ENCODE peak calls at places on chromosome 15, in five cellular contexts. G, O, P, Z and K are unnamed samples.
A peak's percentile ranks its signal among the peaks of the same experiment; 100 is the strongest.

GRCh38 chr15:95912280-95912625 is 418.2 kb upstream of the NR2F2 start:
- DNase-seq in G (no peak), O (no peak), P (no peak), Z (no peak), K (no peak)

GRCh38 chr15:77181305-77182074 is 110.6 kb upstream of the TSPAN3 start:
- DNase-seq in G (no peak), O (no peak), P (no peak), Z (no peak), K (no peak)

GRCh38 chr15:80072285-80072684 is 12.8 kb downstream of the ZFAND6 start:
- DNase-seq in G (no peak), O (no peak), P (peak; percentile 96), Z (no peak), K (peak; percentile 90)

GRCh38 chr15:40354408-40355171 is 3.4 kb upstream of the DISP2 start:
- DNase-seq in G (peak; percentile 56), O (peak; percentile 71), P (peak; percentile 48), Z (no peak), K (peak; percentile 17)

GRCh38 chr15:34147371-34148140 is 45.7 kb downstream of the PGBD4 start:
- DNase-seq in G (no peak), O (no peak), P (peak; percentile 17), Z (no peak), K (peak; percentile 64)

GRCh38 chr15:50365570-50365969 is 10.6 kb upstream of the GABPB1 start:
- DNase-seq in G (no peak), O (no peak), P (no peak), Z (no peak), K (no peak)

GRCh38 chr15:48928877-48929538 is 34.7 kb downstream of the SHC4 start:
- DNase-seq in G (no peak), O (no peak), P (no peak), Z (no peak), K (peak; percentile 63)

GRCh38 chr15:90209591-90209990 is 8.5 kb downstream of the SEMA4B start:
- DNase-seq in G (no peak), O (no peak), P (no peak), Z (no peak), K (no peak)

GRCh38 chr15:75831806-75832102 is 11.5 kb upstream of the UBE2Q2 start:
- DNase-seq in G (no peak), O (no peak), P (no peak), Z (no peak), K (no peak)

GRCh38 chr15:49815506-49815905 is 194.7 kb downstream of the DTWD1 start:
- DNase-seq in G (no peak), O (no peak), P (peak; percentile 58), Z (no peak), K (no peak)

GRCh38 chr15:52349062-52349700 is 53.6 kb upstream of the MYO5C start:
- DNase-seq in G (no peak), O (no peak), P (peak; percentile 27), Z (peak; percentile 50), K (peak; percentile 44)

DNA sequence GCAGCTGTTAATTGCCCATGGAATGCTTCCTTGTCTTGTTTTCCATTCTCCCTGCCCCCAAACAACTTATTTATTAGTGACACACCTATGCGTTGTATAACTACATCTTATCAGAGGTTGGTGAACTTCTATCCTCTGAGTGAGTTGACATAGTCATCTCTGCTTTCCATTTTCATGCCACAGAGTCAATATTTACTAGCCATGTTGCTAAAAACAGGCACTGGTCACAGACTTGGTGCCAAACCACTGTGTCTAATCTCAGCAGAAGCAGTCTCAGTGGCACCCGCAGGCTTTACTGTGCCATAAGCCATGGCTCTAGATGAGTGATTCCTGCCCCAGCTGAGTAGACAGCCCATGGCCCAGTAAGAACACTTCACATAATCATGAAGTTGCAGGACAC is 26.5 kb downstream of the DAPK2 start:
- DNase-seq in G (no peak), O (no peak), P (no peak), Z (peak; percentile 80), K (no peak)
- H3K4me1 ChIP-seq in G (no peaks in the 10 kb centered on the region), O (no peaks in the 10 kb centered on the region), P (peaks cover 3% of the 10 kb centered on the region), Z (peaks cover 18% of the 10 kb centered on the region), K (peaks cover 8% of the 10 kb centered on the region)

GRCh38 chr15:28981351-28981720 is 95.6 kb downstream of the APBA2 start:
- DNase-seq in G (no peak), O (no peak), P (no peak), Z (no peak), K (peak; percentile 66)

GRCh38 chr15:28981921-28982320 is 96.1 kb downstream of the APBA2 start:
- DNase-seq in G (no peak), O (no peak), P (no peak), Z (no peak), K (no peak)

GRCh38 chr15:28984421-28985375 is 98.9 kb downstream of the APBA2 start:
- DNase-seq in G (peak; percentile 26), O (no peak), P (peak; percentile 89), Z (no peak), K (peak; percentile 64)

GRCh38 chr15:28983432-28984311 is 97.9 kb downstream of the APBA2 start:
- DNase-seq in G (no peak), O (peak; percentile 66), P (no peak), Z (no peak), K (no peak)

DNA sequence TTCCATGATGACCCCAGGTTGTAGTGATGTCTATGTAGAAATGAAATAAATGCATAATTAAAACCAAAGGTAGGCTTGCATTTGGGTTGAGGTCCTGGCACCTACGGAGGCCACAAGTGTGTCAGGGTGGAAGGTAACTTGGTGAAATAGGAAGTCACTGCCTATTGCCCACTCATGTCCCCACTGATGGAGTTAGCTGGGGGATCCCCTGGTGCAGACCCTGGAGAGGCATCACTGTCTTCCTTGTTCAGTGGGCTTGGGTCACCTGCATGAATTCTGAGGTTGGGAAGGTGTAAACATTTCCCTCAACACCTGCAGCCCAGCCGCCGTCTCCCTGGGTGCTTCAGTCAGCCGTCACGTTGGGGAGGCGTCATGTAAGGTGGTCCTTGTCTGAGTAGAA is 97.1 kb downstream of the APBA2 start:
- DNase-seq in G (no peak), O (no peak), P (no peak), Z (no peak), K (no peak)
- H3K4me1 ChIP-seq in G (peaks cover 8% of the 10 kb centered on the region), O (no peaks in the 10 kb centered on the region), P (peaks cover 16% of the 10 kb centered on the region), Z (no peaks in the 10 kb centered on the region), K (peaks cover 2% of the 10 kb centered on the region)

GRCh38 chr15:41967506-41968206 is 4.7 kb downstream of the EHD4 start:
- DNase-seq in G (peak; percentile 28), O (no peak), P (peak; percentile 76), Z (peak; percentile 49), K (peak; percentile 44)
- H3K4me1 ChIP-seq in G (peaks cover 6% of the 10 kb centered on the region), O (peaks cover 7% of the 10 kb centered on the region), P (peaks cover 25% of the 10 kb centered on the region), Z (peaks cover 66% of the 10 kb centered on the region), K (peaks cover 25% of the 10 kb centered on the region)

GRCh38 chr15:85687329-85687728 is 107.4 kb downstream of the KLHL25 start:
- DNase-seq in G (no peak), O (no peak), P (no peak), Z (no peak), K (no peak)

GRCh38 chr15:85690546-85691226 is 104.0 kb downstream of the KLHL25 start:
- DNase-seq in G (no peak), O (no peak), P (no peak), Z (no peak), K (no peak)

GRCh38 chr15:85688703-85689102 is 106.0 kb downstream of the KLHL25 start:
- DNase-seq in G (no peak), O (no peak), P (no peak), Z (no peak), K (no peak)

GRCh38 chr15:85691350-85692240 is 103.1 kb downstream of the KLHL25 start:
- DNase-seq in G (no peak), O (no peak), P (no peak), Z (no peak), K (no peak)

DNA sequence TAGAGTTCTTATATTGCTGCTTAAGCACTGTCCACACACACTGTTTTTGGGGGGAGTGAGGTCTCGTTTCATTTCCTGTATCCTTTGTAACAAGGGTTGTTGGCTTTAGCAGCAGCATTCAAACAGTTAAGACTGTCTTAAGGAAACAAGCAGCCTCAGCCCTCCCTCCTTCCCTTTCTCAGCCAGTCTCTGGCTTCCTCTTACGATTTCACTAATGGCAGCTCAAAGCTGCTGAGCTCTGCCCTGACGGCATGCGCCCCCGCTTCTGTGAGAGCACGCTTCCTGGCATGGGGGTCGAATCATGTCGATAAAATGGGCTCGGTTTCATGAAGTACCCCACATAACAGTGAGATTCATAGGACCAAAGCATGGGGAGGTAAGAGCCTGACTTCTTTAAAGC is 105.0 kb downstream of the KLHL25 start:
- DNase-seq in G (peak; percentile 75), O (peak; percentile 69), P (peak; percentile 76), Z (peak; percentile 38), K (peak; percentile 64)
- H3K4me1 ChIP-seq in G (peaks cover 42% of the 10 kb centered on the region), O (no peaks in the 10 kb centered on the region), P (peaks cover 3% of the 10 kb centered on the region), Z (peaks cover 76% of the 10 kb centered on the region), K (peaks cover 8% of the 10 kb centered on the region)

GRCh38 chr15:72475674-72476073 is 1.5 kb downstream of the ARIH1 start:
- DNase-seq in G (no peak), O (no peak), P (no peak), Z (no peak), K (no peak)
- H3K4me1 ChIP-seq in G (peaks cover 26% of the 10 kb centered on the region), O (peaks cover 3% of the 10 kb centered on the region), P (peaks cover 6% of the 10 kb centered on the region), Z (peaks cover 50% of the 10 kb centered on the region), K (peaks cover 9% of the 10 kb centered on the region)